ENCODE peak calls at places on chromosomes 4 and X, in seven cellular contexts. One of them, this sample, is unnamed.
A peak's percentile ranks its signal among the peaks of the same experiment; 100 is the strongest.

GRCh38 chr4:70768301-70768948 is 46.7 kb downstream of the RUFY3 start:
- DNase-seq in WTC11: no peak
- DNase-seq in AG20443: peak; percentile 12
- DNase-seq in posterior vena cava: no peak
- DNase-seq in HTR-8/SVneo: no peak
- DNase-seq in GM13976: no peak
- DNase-seq in G401: no peak
- DNase-seq in this sample: no peak

GRCh38 chrX:49915352-49916222 is 6.8 kb upstream of the CLCN5 start:
- DNase-seq in WTC11: peak; percentile 25
- DNase-seq in AG20443: peak; percentile 50
- DNase-seq in posterior vena cava: no peak
- DNase-seq in HTR-8/SVneo: peak; percentile 15
- DNase-seq in GM13976: peak; percentile 44
- DNase-seq in G401: peak; percentile 68
- DNase-seq in this sample: no peak

GRCh38 chr4:128031756-128032384 is 29.2 kb upstream of the LARP1B start:
- DNase-seq in WTC11: no peak
- DNase-seq in AG20443: no peak
- DNase-seq in posterior vena cava: no peak
- DNase-seq in HTR-8/SVneo: no peak
- DNase-seq in GM13976: no peak
- DNase-seq in G401: no peak
- DNase-seq in this sample: no peak

GRCh38 chr4:128061566-128062536 is 739 bp downstream of the LARP1B start:
- DNase-seq in WTC11: peak; percentile 67
- DNase-seq in AG20443: peak; percentile 71
- DNase-seq in posterior vena cava: peak; percentile 88
- DNase-seq in HTR-8/SVneo: peak; percentile 42
- DNase-seq in GM13976: peak; percentile 74
- DNase-seq in G401: peak; percentile 75
- DNase-seq in this sample: peak; percentile 61

GRCh38 chr4:119643306-119644042 is 14.9 kb upstream of the PDE5A start:
- DNase-seq in WTC11: no peak
- DNase-seq in AG20443: no peak
- DNase-seq in posterior vena cava: no peak
- DNase-seq in HTR-8/SVneo: no peak
- DNase-seq in GM13976: no peak
- DNase-seq in G401: no peak
- DNase-seq in this sample: no peak

GRCh38 chr4:123452585-123452984 is 56.0 kb downstream of the SPRY1 start:
- DNase-seq in WTC11: no peak
- DNase-seq in AG20443: peak; percentile 43
- DNase-seq in posterior vena cava: peak; percentile 81
- DNase-seq in HTR-8/SVneo: peak; percentile 42
- DNase-seq in GM13976: no peak
- DNase-seq in G401: peak; percentile 46
- DNase-seq in this sample: no peak

GRCh38 chr4:54902261-54902660 is 223.1 kb downstream of the KDR start:
- DNase-seq in WTC11: no peak
- DNase-seq in AG20443: peak; percentile 65
- DNase-seq in posterior vena cava: no peak
- DNase-seq in HTR-8/SVneo: no peak
- DNase-seq in GM13976: no peak
- DNase-seq in G401: no peak
- DNase-seq in this sample: no peak

GRCh38 chr4:182293836-182294235 is 50.6 kb downstream of the TENM3 start:
- DNase-seq in WTC11: no peak
- DNase-seq in AG20443: no peak
- DNase-seq in posterior vena cava: no peak
- DNase-seq in HTR-8/SVneo: no peak
- DNase-seq in GM13976: no peak
- DNase-seq in G401: no peak
- DNase-seq in this sample: no peak

GRCh38 chrX:94751611-94752010 is 1077.6 kb downstream of the FAM133A start:
- DNase-seq in WTC11: no peak
- DNase-seq in AG20443: no peak
- DNase-seq in posterior vena cava: no peak
- DNase-seq in HTR-8/SVneo: no peak
- DNase-seq in GM13976: no peak
- DNase-seq in G401: no peak
- DNase-seq in this sample: no peak

GRCh38 chr4:79088991-79089705 is 149.9 kb upstream of the PAQR3 start:
- DNase-seq in WTC11: no peak
- DNase-seq in AG20443: no peak
- DNase-seq in posterior vena cava: no peak
- DNase-seq in HTR-8/SVneo: no peak
- DNase-seq in GM13976: no peak
- DNase-seq in G401: no peak
- DNase-seq in this sample: no peak